ENCODE peak calls at places on chromosome 22, in six cellular contexts. T is GDM1, B is AG10803, P is fibroblast of mammary gland, A is T-cell, Z is T follicular helper cell. G is an unnamed sample.

GRCh38 chr22:30823015-30823370 is 128.3 kb downstream of the OSBP2 start:
- DNase-seq in T (no peak), B (no peak), P (no peak), A (no peak), Z (no peak), G (no peak)

GRCh38 chr22:20918663-20919220 is 1.5 kb downstream of the CRKL start:
- DNase-seq in T (no peak), B (no peak), P (no peak), A (no peak), Z (no peak), G (no peak)

GRCh38 chr22:30424471-30425326 is 869 bp upstream of the MTFP1 start:
- DNase-seq in T (no peak), B (no peak), P (peak; percentile 57), A (no peak), Z (no peak), G (no peak)

GRCh38 chr22:26587991-26588613 is 1.8 kb downstream of the TPST2 start:
- DNase-seq in T (peak; percentile 42), B (peak; percentile 68), P (no peak), A (no peak), Z (no peak), G (no peak)

GRCh38 chr22:24176040-24176439 is 5.2 kb upstream of the SUSD2 start:
- DNase-seq in T (no peak), B (no peak), P (no peak), A (no peak), Z (no peak), G (no peak)

GRCh38 chr22:32855023-32855756 is 53.7 kb downstream of the TIMP3 start:
- DNase-seq in T (no peak), B (no peak), P (no peak), A (no peak), Z (no peak), G (no peak)

GRCh38 chr22:22713416-22713815 is 69.0 kb downstream of the GGTLC2 start:
- DNase-seq in T (no peak), B (no peak), P (no peak), A (no peak), Z (no peak), G (no peak)

GRCh38 chr22:21102659-21103267 is 57.0 kb downstream of the LRRC74B start:
- DNase-seq in T (peak; percentile 8), B (peak; percentile 43), P (peak; percentile 55), A (peak; percentile 55), Z (peak; percentile 53), G (peak; percentile 86)

GRCh38 chr22:38572065-38572464 is 2.1 kb upstream of the DMC1 start:
- DNase-seq in T (no peak), B (peak; percentile 61), P (peak; percentile 67), A (no peak), Z (peak; percentile 14), G (peak; percentile 25)

GRCh38 chr22:20014526-20015186 is 2.0 kb downstream of the ARVCF start:
- DNase-seq in T (no peak), B (no peak), P (no peak), A (no peak), Z (no peak), G (no peak)

GRCh38 chr22:42562684-42563083 is 8.9 kb downstream of the SERHL2 start:
- DNase-seq in T (no peak), B (no peak), P (no peak), A (no peak), Z (no peak), G (no peak)

GRCh38 chr22:23467721-23468294 is 112.3 kb downstream of the IGLL1 start:
- DNase-seq in T (no peak), B (no peak), P (no peak), A (no peak), Z (no peak), G (no peak)

GRCh38 chr22:24437091-24437490 is 9.7 kb downstream of the ADORA2A start:
- DNase-seq in T (no peak), B (no peak), P (no peak), A (no peak), Z (no peak), G (no peak)

G was measured in head of caudate nucleus.